ENCODE peak calls at places on chromosomes 6 and 20, in ten cellular contexts. V is IMR-90, N is body of pancreas, K is heart left ventricle, P is prostate gland, S is K562, G is ovary, T is suprapubic skin, A is NB4, F is sigmoid colon. Z is an unnamed sample.

GRCh38 chr6:35299674-35300073 is 2.1 kb downstream of the DEF6 start:
- DNase-seq in A (peak; percentile 94), T (no peak), P (no peak), S (no peak), F (peak; percentile 68), G (no peak), N (no peak), K (peak; percentile 36), V (no peak), Z (no peak)

GRCh38 chr6:162055365-162055764 is 672.2 kb downstream of the PRKN start:
- DNase-seq in V (no peak), P (no peak), N (peak; percentile 85), G (no peak), A (no peak), T (no peak), K (no peak), F (no peak), S (no peak), Z (no peak)

GRCh38 chr20:50519036-50519780 is 9.0 kb downstream of the PTPN1 start:
- DNase-seq in A (no peak), P (no peak), K (no peak), G (no peak), V (no peak), F (no peak), T (no peak), S (no peak), N (no peak), Z (no peak)

GRCh38 chr6:156767603-156768467 is 9.3 kb upstream of the ARID1B start:
- DNase-seq in K (no peak), V (peak; percentile 68), N (no peak), G (no peak), P (no peak), T (no peak), S (no peak), F (no peak), A (peak; percentile 39), Z (no peak)

GRCh38 chr6:138485586-138486248 is 13.6 kb downstream of the NHSL1 start:
- DNase-seq in G (no peak), F (no peak), A (no peak), N (no peak), S (no peak), P (no peak), T (no peak), K (no peak), V (no peak), Z (no peak)

GRCh38 chr20:25257756-25258462 is 10.0 kb downstream of the PYGB start:
- DNase-seq in A (no peak), P (no peak), F (no peak), S (no peak), K (no peak), G (no peak), T (no peak), N (no peak), V (no peak), Z (no peak)

GRCh38 chr6:127900935-127901334 is at the start of gene THEMIS:
- DNase-seq in P (no peak), A (no peak), S (no peak), G (no peak), F (no peak), N (no peak), T (no peak), V (no peak), K (no peak), Z (no peak)

GRCh38 chr6:36757943-36758508 is 60.4 kb downstream of the RAB44 start:
- DNase-seq in K (no peak), S (no peak), P (no peak), T (no peak), N (no peak), A (no peak), G (no peak), F (no peak), V (no peak), Z (no peak)

GRCh38 chr6:159762681-159763293 is 942 bp downstream of the ACAT2 start:
- DNase-seq in A (peak; percentile 48), S (peak; percentile 55), K (no peak), P (peak; percentile 20), F (peak; percentile 73), G (peak; percentile 35), T (peak; percentile 80), V (no peak), N (peak; percentile 27), Z (peak; percentile 25)

GRCh38 chr6:136113736-136114173 is 136.4 kb downstream of the MTFR2 start:
- DNase-seq in V (peak; percentile 93), G (peak; percentile 62), S (no peak), T (no peak), N (peak; percentile 16), P (no peak), A (peak; percentile 76), F (peak; percentile 71), K (peak; percentile 67), Z (peak; percentile 66)

GRCh38 chr6:104640761-104641160 is 219.0 kb downstream of the HACE1 start:
- DNase-seq in A (no peak), T (no peak), K (no peak), V (no peak), F (no peak), S (no peak), P (no peak), N (no peak), G (no peak), Z (no peak)

GRCh38 chr6:3601570-3601969 is 144.7 kb upstream of the SLC22A23 start:
- DNase-seq in N (no peak), P (no peak), A (no peak), V (no peak), K (no peak), F (no peak), T (no peak), S (no peak), G (no peak), Z (no peak)

DNA sequence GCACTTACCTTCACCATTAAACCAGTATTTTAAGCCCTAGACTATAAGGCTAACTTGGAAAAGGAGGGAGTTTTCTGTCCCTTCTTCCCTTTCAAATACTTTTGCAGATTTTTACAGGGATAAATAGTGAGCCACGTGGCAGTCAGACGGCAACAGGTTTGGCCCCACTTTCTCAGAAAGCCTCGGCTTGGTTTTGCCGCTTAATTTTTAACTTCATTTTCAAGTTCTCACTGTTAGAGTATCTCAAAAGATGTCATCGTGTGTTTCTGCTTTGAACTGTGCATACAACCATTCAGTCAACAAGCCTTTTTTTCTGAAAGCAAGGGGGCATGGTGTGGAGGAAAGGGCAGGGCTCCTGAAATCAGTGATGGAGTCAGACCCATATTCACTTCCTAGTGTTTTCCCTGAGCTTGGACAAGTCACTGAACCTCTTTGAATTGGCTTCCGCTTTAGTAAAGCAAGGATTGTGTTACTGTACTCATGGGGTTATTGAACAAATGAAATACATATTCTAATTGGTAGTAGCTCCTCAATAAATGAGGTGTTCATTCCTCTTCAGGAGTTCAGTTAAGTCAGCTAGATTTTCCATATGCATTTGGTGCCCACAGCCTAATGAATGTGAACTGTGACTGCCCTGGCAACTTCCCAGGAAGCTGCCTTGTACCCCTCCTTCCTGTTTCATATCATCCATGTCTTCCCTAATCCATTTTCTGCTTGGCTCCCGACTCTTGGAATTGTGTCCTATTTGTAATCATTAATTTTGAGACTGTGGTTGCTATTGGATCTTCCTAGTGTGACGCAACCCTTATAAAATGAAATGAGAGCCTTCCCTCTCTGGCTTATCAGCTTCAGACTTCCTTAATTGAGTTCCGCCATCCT is at the start of gene SLC17A2:
- DNase-seq in T (no peak), N (no peak), F (no peak), G (no peak), P (no peak), A (no peak), V (no peak), K (no peak), S (no peak), Z (no peak)
- H3K4me3 ChIP-seq in T (no peak within 1 kb of the TSS), N (no peak within 1 kb of the TSS), F (no peak within 1 kb of the TSS), G (no peak within 1 kb of the TSS), P (no peak within 1 kb of the TSS), A (no peak within 1 kb of the TSS), V (no peak within 1 kb of the TSS), K (no peak within 1 kb of the TSS), S (no peak within 1 kb of the TSS), Z (no peak within 1 kb of the TSS)

GRCh38 chr6:145491126-145491525 is 244.2 kb downstream of the EPM2A start:
- DNase-seq in V (no peak), F (no peak), K (no peak), A (no peak), T (no peak), N (no peak), P (no peak), S (no peak), G (no peak), Z (no peak)
- TF ChIP-seq CTCF in V (no peak), F (no peak), K (no peak), A (no peak), T (no peak), N (no peak), P (no peak), S (no peak), G (no peak), Z (no peak)

DNA sequence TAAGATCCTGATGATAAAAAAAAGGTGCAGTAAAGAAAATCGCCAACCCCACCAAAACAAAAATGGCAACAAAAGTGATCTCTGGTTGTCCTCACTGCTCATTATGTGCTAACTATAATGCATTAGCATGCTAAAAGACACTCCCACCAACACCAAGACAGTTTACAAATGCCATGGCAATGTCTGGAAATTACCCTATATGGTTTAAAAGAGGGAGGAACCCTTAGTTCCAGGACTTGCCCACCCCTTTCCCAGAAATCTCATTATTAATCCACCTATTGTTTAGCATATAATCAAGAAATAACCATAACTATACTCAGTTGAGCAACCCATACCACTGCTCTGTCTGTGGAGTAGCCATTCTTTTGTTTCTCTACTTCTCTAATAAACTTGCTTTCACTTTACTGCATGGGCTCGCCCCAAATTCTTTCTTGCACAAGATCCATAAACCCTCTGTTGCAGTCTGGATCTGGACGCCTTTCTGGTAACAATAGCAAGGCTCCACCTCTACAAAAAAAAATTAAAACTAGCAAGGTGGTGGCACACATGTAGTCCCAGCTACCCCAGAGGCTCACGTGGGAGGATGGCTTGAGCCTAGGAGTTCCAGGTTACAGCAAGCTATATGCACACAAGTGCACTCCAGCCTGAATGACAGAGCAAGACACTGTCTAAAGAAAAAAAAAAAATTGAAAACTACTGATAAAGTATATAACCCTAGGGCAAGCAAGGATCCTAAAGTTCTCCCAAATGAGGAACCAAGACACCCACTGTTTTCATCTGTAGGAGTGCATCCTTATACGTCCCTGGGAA is 278.8 kb upstream of the JARID2 start:
- DNase-seq in T (no peak), G (no peak), P (no peak), N (no peak), V (no peak), F (no peak), S (no peak), K (no peak), A (peak; percentile 89), Z (no peak)
- TF ChIP-seq POLR2A in T (no peak), G (no peak), P (no peak), N (no peak), V (no peak), F (no peak), S (peak; percentile 89), K (no peak), A (peak; percentile 66), Z (no peak)

DNA sequence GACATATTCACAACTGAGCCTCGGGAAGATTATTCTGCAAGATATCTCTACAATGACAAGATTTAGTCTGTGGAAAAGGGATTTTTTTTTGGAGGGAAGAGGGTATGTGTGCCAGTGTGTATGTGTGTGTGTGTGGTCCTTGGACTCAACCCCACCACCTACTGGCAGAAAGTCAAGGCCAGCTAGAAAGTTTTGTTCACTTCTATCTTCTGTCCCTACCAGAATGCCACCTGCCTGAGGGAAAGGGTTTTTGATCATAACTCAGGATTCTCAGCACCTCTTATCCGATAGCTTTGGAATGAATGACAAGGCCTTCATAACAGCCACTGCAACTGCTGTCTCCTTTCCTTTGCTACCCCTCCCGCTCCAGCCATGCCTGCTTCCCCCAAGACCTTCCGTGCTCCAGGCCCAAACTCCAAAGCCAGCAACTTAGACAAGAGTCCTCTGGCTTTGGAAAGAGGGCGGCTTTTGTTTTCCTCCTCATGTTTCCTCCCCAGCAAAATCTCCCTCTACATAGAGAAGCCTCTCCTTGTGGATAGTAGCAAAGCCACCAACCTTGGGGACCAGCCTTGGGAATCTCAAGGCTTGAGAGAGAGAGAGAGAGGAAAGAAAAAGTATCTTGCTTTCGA is 18.6 kb downstream of the BTN3A1 start:
- DNase-seq in K (peak; percentile 18), F (no peak), A (peak; percentile 54), G (peak; percentile 31), V (peak; percentile 42), T (no peak), P (no peak), S (peak; percentile 43), N (no peak), Z (no peak)
- H3K4me3 ChIP-seq in K (peak overlapping the region; percentile 61), F (peak overlapping the region; percentile 78), A (peak overlapping the region; percentile 80), G (peak overlapping the region; percentile 69), V (peak overlapping the region; percentile 34), T (peak overlapping the region; percentile 90), P (peak overlapping the region; percentile 78), S (peak overlapping the region; percentile 75), N (peak overlapping the region; percentile 67), Z (no peak overlapping the region)